ENCODE peak calls at places on chromosomes 13 and 19, in six cellular contexts. L is amniotic stem cell; C is memory B cell; N is NCI-H1436; J is CD8-positive, alpha-beta memory T cell; E is mesendoderm. V is an unnamed sample.
A peak's percentile ranks its signal among the peaks of the same experiment; 100 is the strongest.

GRCh38 chr19:2610637-2611482 is 91.6 kb downstream of the GNG7 start:
- DNase-seq in L (peak; percentile 76), C (peak; percentile 95), N (peak; percentile 58), J (peak; percentile 83), E (peak; percentile 96), V (peak; percentile 81)

GRCh38 chr19:34649886-34650543 is 26.9 kb downstream of the SCGB2B2 start:
- DNase-seq in L (no peak), C (no peak), N (no peak), J (no peak), E (no peak), V (no peak)

GRCh38 chr19:46378268-46378667 is 31.4 kb downstream of the PPP5C start:
- DNase-seq in L (peak; percentile 62), C (no peak), N (no peak), J (no peak), E (no peak), V (no peak)

GRCh38 chr13:49303533-49304252 is 56.0 kb downstream of the CDADC1 start:
- DNase-seq in L (no peak), C (no peak), N (no peak), J (no peak), E (no peak), V (no peak)

GRCh38 chr13:18943273-18943672 is 238.4 kb downstream of the TUBA3C start:
- DNase-seq in L (no peak), C (no peak), N (no peak), J (no peak), E (no peak), V (no peak)

GRCh38 chr13:110382229-110382628 is 75.1 kb downstream of the COL4A2 start:
- DNase-seq in L (peak; percentile 21), C (no peak), N (no peak), J (no peak), E (no peak), V (peak; percentile 79)

GRCh38 chr13:47287291-47287751 is 390.5 kb upstream of the HTR2A start:
- DNase-seq in L (no peak), C (no peak), N (no peak), J (no peak), E (peak; percentile 16), V (no peak)

GRCh38 chr13:70613295-70613694 is 505.0 kb upstream of the KLHL1 start:
- DNase-seq in L (no peak), C (no peak), N (no peak), J (no peak), E (no peak), V (no peak)

GRCh38 chr19:14477417-14478112 is 2.4 kb upstream of the PTGER1 start:
- DNase-seq in L (no peak), C (no peak), N (no peak), J (no peak), E (no peak), V (no peak)

GRCh38 chr19:28456264-28456663 is 756.7 kb downstream of the UQCRFS1 start:
- DNase-seq in L (no peak), C (no peak), N (no peak), J (no peak), E (no peak), V (no peak)

GRCh38 chr13:34358811-34359513 is 541.0 kb downstream of the RFC3 start:
- DNase-seq in L (no peak), C (no peak), N (no peak), J (no peak), E (no peak), V (peak; percentile 28)

GRCh38 chr13:37209621-37210020 is 104.2 kb upstream of the CSNK1A1L start:
- DNase-seq in L (no peak), C (no peak), N (no peak), J (no peak), E (peak; percentile 59), V (no peak)

GRCh38 chr13:111911754-111912452 is 155.0 kb upstream of the SOX1 start:
- DNase-seq in L (no peak), C (peak; percentile 5), N (no peak), J (no peak), E (no peak), V (no peak)

GRCh38 chr13:30552567-30552966 is 65.2 kb upstream of the USPL1 start:
- DNase-seq in L (no peak), C (no peak), N (no peak), J (no peak), E (no peak), V (no peak)

GRCh38 chr13:110546933-110547332 is 14.6 kb downstream of the RAB20 start:
- DNase-seq in L (peak; percentile 85), C (no peak), N (no peak), J (no peak), E (no peak), V (peak; percentile 69)

GRCh38 chr19:55626350-55626749 is 2.0 kb upstream of the ZNF784 start:
- DNase-seq in L (no peak), C (no peak), N (no peak), J (peak; percentile 87), E (no peak), V (no peak)

V was measured in kidney epithelial cell.